ENCODE peak calls at places on chromosome X, in seven cellular contexts. One of them, this sample, is unnamed.

GRCh38 chrX:49102221-49102620 is 21.3 kb downstream of the GPKOW start:
- DNase-seq in activated CD8-positive, alpha-beta memory T cell treated with anti-CD3 and anti-CD28 coated beads for 4 hours: no peak
- DNase-seq in ecto neural progenitor cell: no peak
- DNase-seq in Peyer's patch: no peak
- DNase-seq in HT-29: no peak
- DNase-seq in HuH-7: peak; percentile 30
- DNase-seq in aorta: no peak
- DNase-seq in this sample: no peak

GRCh38 chrX:123696334-123696733 is 36.5 kb downstream of the THOC2 start:
- DNase-seq in HT-29: no peak
- DNase-seq in activated CD8-positive, alpha-beta memory T cell treated with anti-CD3 and anti-CD28 coated beads for 4 hours: no peak
- DNase-seq in aorta: no peak
- DNase-seq in Peyer's patch: no peak
- DNase-seq in HuH-7: no peak
- DNase-seq in ecto neural progenitor cell: no peak
- DNase-seq in this sample: no peak

GRCh38 chrX:11435568-11435967 is 142.4 kb downstream of the AMELX start:
- DNase-seq in Peyer's patch: no peak
- DNase-seq in aorta: no peak
- DNase-seq in ecto neural progenitor cell: no peak
- DNase-seq in HT-29: no peak
- DNase-seq in HuH-7: no peak
- DNase-seq in activated CD8-positive, alpha-beta memory T cell treated with anti-CD3 and anti-CD28 coated beads for 4 hours: no peak
- DNase-seq in this sample: no peak

GRCh38 chrX:21932277-21932996 is 8.1 kb upstream of the SMS start:
- DNase-seq in HuH-7: no peak
- DNase-seq in activated CD8-positive, alpha-beta memory T cell treated with anti-CD3 and anti-CD28 coated beads for 4 hours: no peak
- DNase-seq in aorta: peak; percentile 77
- DNase-seq in ecto neural progenitor cell: no peak
- DNase-seq in HT-29: no peak
- DNase-seq in Peyer's patch: no peak
- DNase-seq in this sample: no peak

GRCh38 chrX:135185795-135186443 is 14.7 kb upstream of the CT55 start:
- DNase-seq in ecto neural progenitor cell: peak; percentile 49
- DNase-seq in HuH-7: peak; percentile 61
- DNase-seq in HT-29: peak; percentile 60
- DNase-seq in aorta: no peak
- DNase-seq in Peyer's patch: no peak
- DNase-seq in activated CD8-positive, alpha-beta memory T cell treated with anti-CD3 and anti-CD28 coated beads for 4 hours: peak; percentile 5
- DNase-seq in this sample: peak; percentile 64

GRCh38 chrX:30906726-30907125 is 17.7 kb upstream of the TAB3 start:
- DNase-seq in aorta: no peak
- DNase-seq in activated CD8-positive, alpha-beta memory T cell treated with anti-CD3 and anti-CD28 coated beads for 4 hours: no peak
- DNase-seq in ecto neural progenitor cell: no peak
- DNase-seq in HuH-7: no peak
- DNase-seq in HT-29: no peak
- DNase-seq in Peyer's patch: no peak
- DNase-seq in this sample: no peak

GRCh38 chrX:106698693-106699092 is 27.8 kb upstream of the RNF128 start:
- DNase-seq in ecto neural progenitor cell: no peak
- DNase-seq in Peyer's patch: no peak
- DNase-seq in aorta: no peak
- DNase-seq in activated CD8-positive, alpha-beta memory T cell treated with anti-CD3 and anti-CD28 coated beads for 4 hours: no peak
- DNase-seq in HuH-7: no peak
- DNase-seq in HT-29: no peak
- DNase-seq in this sample: no peak

GRCh38 chrX:46865281-46865680 is 28.4 kb downstream of the RP2 start:
- DNase-seq in HuH-7: no peak
- DNase-seq in Peyer's patch: no peak
- DNase-seq in aorta: no peak
- DNase-seq in ecto neural progenitor cell: no peak
- DNase-seq in activated CD8-positive, alpha-beta memory T cell treated with anti-CD3 and anti-CD28 coated beads for 4 hours: no peak
- DNase-seq in HT-29: peak; percentile 8
- DNase-seq in this sample: no peak

GRCh38 chrX:45850197-45850774 is 649.6 kb upstream of the DIPK2B start:
- DNase-seq in ecto neural progenitor cell: peak; percentile 63
- DNase-seq in activated CD8-positive, alpha-beta memory T cell treated with anti-CD3 and anti-CD28 coated beads for 4 hours: peak; percentile 3
- DNase-seq in HuH-7: no peak
- DNase-seq in Peyer's patch: no peak
- DNase-seq in HT-29: peak; percentile 54
- DNase-seq in aorta: no peak
- DNase-seq in this sample: peak; percentile 59